ENCODE peak calls at places on chromosomes 12 and 14, in four cellular contexts. One of them, this sample, is unnamed.

GRCh38 chr14:54591461-54592245 is 24.7 kb downstream of the SAMD4A start:
- DNase-seq in tibial artery: no peak
- DNase-seq in GM06990: no peak
- DNase-seq in Ammon's horn: no peak
- DNase-seq in this sample: no peak

GRCh38 chr14:22220427-22220826 is 368.6 kb downstream of the DAD1 start:
- DNase-seq in tibial artery: no peak
- DNase-seq in GM06990: no peak
- DNase-seq in Ammon's horn: no peak
- DNase-seq in this sample: no peak

GRCh38 chr12:105492591-105492990 is 162.1 kb downstream of the C12orf75 start:
- DNase-seq in tibial artery: no peak
- DNase-seq in GM06990: no peak
- DNase-seq in Ammon's horn: no peak
- DNase-seq in this sample: no peak

GRCh38 chr14:68247867-68248266 is 428.3 kb downstream of the RAD51B start:
- DNase-seq in tibial artery: peak; percentile 63
- DNase-seq in GM06990: no peak
- DNase-seq in Ammon's horn: peak; percentile 40
- DNase-seq in this sample: no peak

GRCh38 chr12:89947437-89948265 is 239.0 kb upstream of the ATP2B1 start:
- DNase-seq in tibial artery: no peak
- DNase-seq in GM06990: no peak
- DNase-seq in Ammon's horn: no peak
- DNase-seq in this sample: no peak

GRCh38 chr12:49264466-49264872 is 413 bp upstream of the TUBA1C start:
- DNase-seq in tibial artery: no peak
- DNase-seq in GM06990: no peak
- DNase-seq in Ammon's horn: no peak
- DNase-seq in this sample: no peak

GRCh38 chr12:55839345-55840140 is 3.2 kb downstream of the MMP19 start:
- DNase-seq in tibial artery: no peak
- DNase-seq in GM06990: no peak
- DNase-seq in Ammon's horn: no peak
- DNase-seq in this sample: no peak

GRCh38 chr12:124625867-124626675 is 58.7 kb upstream of the NCOR2 start:
- DNase-seq in tibial artery: peak; percentile 93
- DNase-seq in GM06990: no peak
- DNase-seq in Ammon's horn: no peak
- DNase-seq in this sample: no peak

GRCh38 chr12:127293507-127294310 is 973.3 kb upstream of the TMEM132C start:
- DNase-seq in tibial artery: peak; percentile 41
- DNase-seq in GM06990: no peak
- DNase-seq in Ammon's horn: peak; percentile 66
- DNase-seq in this sample: no peak

GRCh38 chr14:100449225-100449987 is 126.3 kb downstream of the SLC25A47 start:
- DNase-seq in tibial artery: no peak
- DNase-seq in GM06990: no peak
- DNase-seq in Ammon's horn: no peak
- DNase-seq in this sample: no peak

GRCh38 chr14:32478027-32478426 is 148.9 kb downstream of the AKAP6 start:
- DNase-seq in tibial artery: no peak
- DNase-seq in GM06990: no peak
- DNase-seq in Ammon's horn: no peak
- DNase-seq in this sample: no peak

GRCh38 chr12:48795550-48796455 is 6.9 kb upstream of the ADCY6 start:
- DNase-seq in tibial artery: peak; percentile 80
- DNase-seq in GM06990: no peak
- DNase-seq in Ammon's horn: peak; percentile 87
- DNase-seq in this sample: peak; percentile 43

GRCh38 chr14:72715215-72715909 is 178.5 kb downstream of the DPF3 start:
- DNase-seq in tibial artery: no peak
- DNase-seq in GM06990: peak; percentile 30
- DNase-seq in Ammon's horn: no peak
- DNase-seq in this sample: no peak

GRCh38 chr12:105957058-105957457 is 181.7 kb downstream of the NUAK1 start:
- DNase-seq in tibial artery: no peak
- DNase-seq in GM06990: no peak
- DNase-seq in Ammon's horn: no peak
- DNase-seq in this sample: no peak

GRCh38 chr12:71046215-71046614 is 111.6 kb downstream of the TSPAN8 start:
- DNase-seq in tibial artery: no peak
- DNase-seq in GM06990: no peak
- DNase-seq in Ammon's horn: no peak
- DNase-seq in this sample: peak; percentile 32

GRCh38 chr12:68886636-68887572 is 46.1 kb downstream of the CPM start:
- DNase-seq in tibial artery: no peak
- DNase-seq in GM06990: no peak
- DNase-seq in Ammon's horn: no peak
- DNase-seq in this sample: no peak

GRCh38 chr14:80202888-80203562 is 8.3 kb downstream of the DIO2 start:
- DNase-seq in tibial artery: no peak
- DNase-seq in GM06990: no peak
- DNase-seq in Ammon's horn: no peak
- DNase-seq in this sample: no peak

GRCh38 chr12:85468356-85469157 is 188.5 kb downstream of the ALX1 start:
- DNase-seq in tibial artery: no peak
- DNase-seq in GM06990: peak; percentile 37
- DNase-seq in Ammon's horn: peak; percentile 72
- DNase-seq in this sample: peak; percentile 14

GRCh38 chr12:132477009-132477702 is 12.8 kb upstream of the FBRSL1 start:
- DNase-seq in tibial artery: no peak
- DNase-seq in GM06990: no peak
- DNase-seq in Ammon's horn: no peak
- DNase-seq in this sample: no peak

GRCh38 chr12:105057174-105057573 is 27.1 kb downstream of the ALDH1L2 start:
- DNase-seq in tibial artery: no peak
- DNase-seq in GM06990: peak; percentile 7
- DNase-seq in Ammon's horn: no peak
- DNase-seq in this sample: no peak

GRCh38 chr12:94793191-94793595 is 142.8 kb upstream of the TMCC3 start:
- DNase-seq in tibial artery: no peak
- DNase-seq in GM06990: no peak
- DNase-seq in Ammon's horn: no peak
- DNase-seq in this sample: no peak

This sample was measured in LNCaP clone FGC.